ENCODE peak calls at places on chromosomes 11 and 22, in nine cellular contexts. I is effector memory CD4-positive, alpha-beta T cell; O is T47D; U is activated CD8-positive, alpha-beta memory T cell treated with anti-CD3 and anti-CD28 coated beads for 4 hours; C is HS-5; F is OCI-LY7; L is ELR; X is bronchial epithelial cell; J is amniotic stem cell. W is an unnamed sample.

GRCh38 chr11:102620858-102621561 is 4.1 kb downstream of the MMP20 start:
- DNase-seq in I (no peak), O (no peak), U (no peak), C (no peak), F (peak), L (peak), X (peak), J (no peak), W (no peak)

GRCh38 chr11:130166457-130166784 is 6.8 kb downstream of the ST14 start:
- DNase-seq in I (no peak), O (no peak), U (no peak), C (peak), F (peak), L (peak), X (peak), J (peak), W (peak)

GRCh38 chr11:129846508-129847335 is 31.1 kb downstream of the TMEM45B start:
- DNase-seq in I (no peak), O (peak), U (no peak), C (peak), F (peak), L (peak), X (peak), J (peak), W (no peak)

GRCh38 chr11:130519128-130519932 is 70.9 kb downstream of the ADAMTS15 start:
- DNase-seq in I (no peak), O (no peak), U (no peak), C (no peak), F (no peak), L (no peak), X (peak), J (no peak), W (no peak)

GRCh38 chr22:20244744-20245576 is 23.2 kb downstream of the RTN4R start:
- DNase-seq in I (peak), O (no peak), U (no peak), C (no peak), F (peak), L (no peak), X (no peak), J (no peak), W (peak)

GRCh38 chr22:45418056-45418769 is 4.7 kb downstream of the RIBC2 start:
- DNase-seq in I (no peak), O (no peak), U (no peak), C (no peak), F (no peak), L (no peak), X (no peak), J (no peak), W (no peak)

GRCh38 chr11:125164422-125165110 is at the start of gene PKNOX2:
- DNase-seq in I (peak), O (peak), U (peak), C (no peak), F (no peak), L (peak), X (peak), J (no peak), W (peak)

GRCh38 chr11:43567396-43567975 is 113.1 kb upstream of the HSD17B12 start:
- DNase-seq in I (no peak), O (peak), U (no peak), C (no peak), F (peak), L (peak), X (peak), J (peak), W (peak)

GRCh38 chr22:41904450-41905410 is 10.1 kb downstream of the SHISA8 start:
- DNase-seq in I (no peak), O (no peak), U (no peak), C (no peak), F (no peak), L (no peak), X (no peak), J (no peak), W (no peak)

GRCh38 chr22:39589880-39590279 is 19.3 kb downstream of the CACNA1I start:
- DNase-seq in I (no peak), O (no peak), U (no peak), C (no peak), F (no peak), L (no peak), X (no peak), J (no peak), W (peak)

GRCh38 chr22:26502688-26503561 is 9.3 kb downstream of the TFIP11 start:
- DNase-seq in I (peak), O (no peak), U (peak), C (no peak), F (peak), L (peak), X (peak), J (no peak), W (peak)

W was measured in SK-N-SH.